ENCODE peak calls at places on chromosomes 1 and 21, in five cellular contexts. One of them, this sample, is unnamed.

GRCh38 chr1:201904579-201904978 is 15.9 kb downstream of the SHISA4 start:
- DNase-seq in activated T-helper 1 cell treated with anti-CD3 and anti-CD28 coated beads, Interleukin-12 subunit alpha, Interleukin-12 subunit beta, Interleukin-2, Interleukin-4 antibody, amounts not matched to agents 30 ng/mL and 10 ng/mL and 1 ng/mL, durations not matched to agents 14 hours and 24 hours and 36 hours: no peak
- DNase-seq in RWPE1: peak
- DNase-seq in cardiac fibroblast: peak
- DNase-seq in amygdala: no peak
- DNase-seq in this sample: no peak

GRCh38 chr1:230327892-230328284 is 98.2 kb downstream of the PGBD5 start:
- DNase-seq in activated T-helper 1 cell treated with anti-CD3 and anti-CD28 coated beads, Interleukin-12 subunit alpha, Interleukin-12 subunit beta, Interleukin-2, Interleukin-4 antibody, amounts not matched to agents 30 ng/mL and 10 ng/mL and 1 ng/mL, durations not matched to agents 14 hours and 24 hours and 36 hours: peak
- DNase-seq in cardiac fibroblast: no peak
- DNase-seq in RWPE1: peak
- DNase-seq in amygdala: no peak
- DNase-seq in this sample: no peak

GRCh38 chr1:89971600-89971999 is 23.3 kb upstream of the ZNF326 start:
- DNase-seq in cardiac fibroblast: no peak
- DNase-seq in amygdala: no peak
- DNase-seq in activated T-helper 1 cell treated with anti-CD3 and anti-CD28 coated beads, Interleukin-12 subunit alpha, Interleukin-12 subunit beta, Interleukin-2, Interleukin-4 antibody, amounts not matched to agents 30 ng/mL and 10 ng/mL and 1 ng/mL, durations not matched to agents 14 hours and 24 hours and 36 hours: no peak
- DNase-seq in RWPE1: no peak
- DNase-seq in this sample: no peak

GRCh38 chr1:100440075-100440809 is 87.9 kb downstream of the CDC14A start:
- DNase-seq in activated T-helper 1 cell treated with anti-CD3 and anti-CD28 coated beads, Interleukin-12 subunit alpha, Interleukin-12 subunit beta, Interleukin-2, Interleukin-4 antibody, amounts not matched to agents 30 ng/mL and 10 ng/mL and 1 ng/mL, durations not matched to agents 14 hours and 24 hours and 36 hours: peak
- DNase-seq in RWPE1: no peak
- DNase-seq in cardiac fibroblast: no peak
- DNase-seq in amygdala: no peak
- DNase-seq in this sample: no peak

GRCh38 chr1:18536943-18537342 is 56.2 kb downstream of the KLHDC7A start:
- DNase-seq in amygdala: no peak
- DNase-seq in RWPE1: no peak
- DNase-seq in activated T-helper 1 cell treated with anti-CD3 and anti-CD28 coated beads, Interleukin-12 subunit alpha, Interleukin-12 subunit beta, Interleukin-2, Interleukin-4 antibody, amounts not matched to agents 30 ng/mL and 10 ng/mL and 1 ng/mL, durations not matched to agents 14 hours and 24 hours and 36 hours: no peak
- DNase-seq in cardiac fibroblast: no peak
- DNase-seq in this sample: no peak

GRCh38 chr1:154557939-154558609 is 388 bp downstream of the UBE2Q1 start:
- DNase-seq in cardiac fibroblast: peak
- DNase-seq in RWPE1: no peak
- DNase-seq in amygdala: no peak
- DNase-seq in activated T-helper 1 cell treated with anti-CD3 and anti-CD28 coated beads, Interleukin-12 subunit alpha, Interleukin-12 subunit beta, Interleukin-2, Interleukin-4 antibody, amounts not matched to agents 30 ng/mL and 10 ng/mL and 1 ng/mL, durations not matched to agents 14 hours and 24 hours and 36 hours: peak
- DNase-seq in this sample: no peak

GRCh38 chr1:117181630-117182041 is 29.1 kb downstream of the VTCN1 start:
- DNase-seq in cardiac fibroblast: no peak
- DNase-seq in RWPE1: no peak
- DNase-seq in activated T-helper 1 cell treated with anti-CD3 and anti-CD28 coated beads, Interleukin-12 subunit alpha, Interleukin-12 subunit beta, Interleukin-2, Interleukin-4 antibody, amounts not matched to agents 30 ng/mL and 10 ng/mL and 1 ng/mL, durations not matched to agents 14 hours and 24 hours and 36 hours: no peak
- DNase-seq in amygdala: no peak
- DNase-seq in this sample: no peak

GRCh38 chr1:238205045-238205662 is 314.4 kb upstream of the ZP4 start:
- DNase-seq in cardiac fibroblast: no peak
- DNase-seq in activated T-helper 1 cell treated with anti-CD3 and anti-CD28 coated beads, Interleukin-12 subunit alpha, Interleukin-12 subunit beta, Interleukin-2, Interleukin-4 antibody, amounts not matched to agents 30 ng/mL and 10 ng/mL and 1 ng/mL, durations not matched to agents 14 hours and 24 hours and 36 hours: no peak
- DNase-seq in RWPE1: no peak
- DNase-seq in amygdala: no peak
- DNase-seq in this sample: no peak

GRCh38 chr1:62381831-62382505 is 54.9 kb upstream of the USP1 start:
- DNase-seq in RWPE1: no peak
- DNase-seq in amygdala: no peak
- DNase-seq in activated T-helper 1 cell treated with anti-CD3 and anti-CD28 coated beads, Interleukin-12 subunit alpha, Interleukin-12 subunit beta, Interleukin-2, Interleukin-4 antibody, amounts not matched to agents 30 ng/mL and 10 ng/mL and 1 ng/mL, durations not matched to agents 14 hours and 24 hours and 36 hours: no peak
- DNase-seq in cardiac fibroblast: no peak
- DNase-seq in this sample: no peak

GRCh38 chr1:166489670-166490436 is 323.1 kb upstream of the FAM78B start:
- DNase-seq in amygdala: no peak
- DNase-seq in activated T-helper 1 cell treated with anti-CD3 and anti-CD28 coated beads, Interleukin-12 subunit alpha, Interleukin-12 subunit beta, Interleukin-2, Interleukin-4 antibody, amounts not matched to agents 30 ng/mL and 10 ng/mL and 1 ng/mL, durations not matched to agents 14 hours and 24 hours and 36 hours: peak
- DNase-seq in RWPE1: peak
- DNase-seq in cardiac fibroblast: no peak
- DNase-seq in this sample: no peak

GRCh38 chr1:27724961-27725373 is 794 bp upstream of the FAM76A start:
- DNase-seq in activated T-helper 1 cell treated with anti-CD3 and anti-CD28 coated beads, Interleukin-12 subunit alpha, Interleukin-12 subunit beta, Interleukin-2, Interleukin-4 antibody, amounts not matched to agents 30 ng/mL and 10 ng/mL and 1 ng/mL, durations not matched to agents 14 hours and 24 hours and 36 hours: no peak
- DNase-seq in amygdala: no peak
- DNase-seq in RWPE1: no peak
- DNase-seq in cardiac fibroblast: peak
- DNase-seq in this sample: no peak

GRCh38 chr21:45328198-45329087 is 40.7 kb upstream of the POFUT2 start:
- DNase-seq in cardiac fibroblast: no peak
- DNase-seq in activated T-helper 1 cell treated with anti-CD3 and anti-CD28 coated beads, Interleukin-12 subunit alpha, Interleukin-12 subunit beta, Interleukin-2, Interleukin-4 antibody, amounts not matched to agents 30 ng/mL and 10 ng/mL and 1 ng/mL, durations not matched to agents 14 hours and 24 hours and 36 hours: no peak
- DNase-seq in amygdala: no peak
- DNase-seq in RWPE1: no peak
- DNase-seq in this sample: no peak